ENCODE peak calls at places on chromosomes 1 and 21, in seven cellular contexts. E, A, H, Z, F, W and Y are unnamed samples. For H3K36me3, the result is how much of the 10 kb centered on the place peaks cover.

GRCh38 chr1:80050523-80050922 is 1044.0 kb upstream of the ADGRL4 start:
- DNase-seq in E (no peak), A (peak), H (no peak), Z (no peak), F (no peak), W (no peak), Y (peak)

GRCh38 chr1:24126023-24126671 is 14.2 kb upstream of the MYOM3 start:
- DNase-seq in E (no peak), A (no peak), H (no peak), Z (no peak), F (no peak), W (peak), Y (no peak)

GRCh38 chr1:174315239-174315638 is 132.5 kb upstream of the GPR52 start:
- DNase-seq in E (no peak), A (no peak), H (no peak), Z (no peak), F (no peak), W (no peak), Y (no peak)

GRCh38 chr1:82464362-82464931 is 663.7 kb downstream of the ADGRL2 start:
- DNase-seq in E (peak), A (no peak), H (no peak), Z (no peak), F (no peak), W (peak), Y (peak)

GRCh38 chr21:29053656-29054055 is 19.8 kb downstream of the CCT8 start:
- DNase-seq in E (no peak), A (no peak), H (no peak), Z (no peak), F (no peak), W (no peak), Y (no peak)

GRCh38 chr1:209678981-209679539 is 3.8 kb downstream of the G0S2 start:
- DNase-seq in E (no peak), A (no peak), H (no peak), Z (no peak), F (no peak), W (no peak), Y (no peak)

GRCh38 chr1:89286549-89287181 is 14.0 kb upstream of the GBP5 start:
- DNase-seq in E (no peak), A (no peak), H (no peak), Z (no peak), F (no peak), W (no peak), Y (no peak)

GRCh38 chr21:22120616-22121266 is 1122.5 kb downstream of the NCAM2 start:
- DNase-seq in E (peak), A (peak), H (no peak), Z (no peak), F (no peak), W (no peak), Y (no peak)

GRCh38 chr1:235246022-235246948 is 81.7 kb downstream of the ARID4B start:
- DNase-seq in E (no peak), A (no peak), H (no peak), Z (no peak), F (no peak), W (no peak), Y (no peak)

GRCh38 chr1:239633432-239633831 is 247.1 kb downstream of the CHRM3 start:
- DNase-seq in E (no peak), A (no peak), H (no peak), Z (no peak), F (no peak), W (no peak), Y (no peak)

GRCh38 chr21:41458559-41458958 is 32.5 kb downstream of the MX1 start:
- DNase-seq in E (no peak), A (no peak), H (no peak), Z (no peak), F (no peak), W (no peak), Y (no peak)
- H3K36me3 ChIP-seq in E (under half), A (under half), H (under half), Z (under half), F (under half), W (half or more), Y (under half)

GRCh38 chr1:93679546-93679945 is 2.1 kb downstream of the BCAR3 start:
- DNase-seq in E (no peak), A (no peak), H (no peak), Z (no peak), F (no peak), W (no peak), Y (no peak)
- H3K27ac ChIP-seq in E (no peak), A (no peak), H (no peak), Z (peak), F (peak), W (peak), Y (no peak)

DNA sequence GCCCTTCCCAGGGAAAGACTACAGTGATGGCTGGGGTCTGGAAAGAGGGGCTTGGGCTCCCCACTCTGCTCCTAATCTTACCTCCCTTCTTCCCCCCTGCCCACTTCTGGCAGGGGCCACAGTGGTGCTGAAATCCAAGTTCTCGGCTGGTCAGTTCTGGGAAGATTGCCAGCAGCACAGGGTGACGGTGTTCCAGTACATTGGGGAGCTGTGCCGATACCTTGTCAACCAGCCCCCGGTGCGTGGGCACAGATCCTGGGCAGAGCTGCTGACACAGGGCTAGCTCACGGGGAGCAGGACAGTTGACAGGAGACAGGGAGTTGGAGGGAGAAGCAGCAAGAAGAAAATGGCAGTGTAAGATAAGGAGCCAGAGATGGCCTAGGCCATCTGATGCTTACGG is 2.4 kb downstream of the SLC27A3 start:
- DNase-seq in E (no peak), A (peak), H (no peak), Z (no peak), F (no peak), W (no peak), Y (peak)
- H3K4me3 ChIP-seq in E (no peak), A (no peak), H (no peak), Z (no peak), F (no peak), W (peak), Y (no peak)

GRCh38 chr1:2520806-2521205 is 5.6 kb downstream of the PANK4 start:
- DNase-seq in E (no peak), A (no peak), H (no peak), Z (no peak), F (no peak), W (no peak), Y (no peak)
- H3K36me3 ChIP-seq in E (under half), A (under half), H (under half), Z (half or more), F (half or more), W (half or more), Y (under half)

GRCh38 chr1:155947292-155947691 is 5.9 kb downstream of the RXFP4 start:
- DNase-seq in E (no peak), A (no peak), H (no peak), Z (no peak), F (no peak), W (no peak), Y (peak)
- H3K27ac ChIP-seq in E (peak), A (no peak), H (no peak), Z (no peak), F (no peak), W (no peak), Y (no peak)